ENCODE peak calls at places on chromosome 5, in four cellular contexts. T is body of pancreas, V is IMR-90, L is lower leg skin. Q is an unnamed sample.

GRCh38 chr5:434443-435146 is 8.4 kb upstream of the EXOC3 start:
- DNase-seq in T (no peak), V (no peak), L (no peak), Q (peak; percentile 55)

GRCh38 chr5:93395891-93396465 is 185.0 kb downstream of the NR2F1-AS1 start:
- DNase-seq in T (no peak), V (peak; percentile 34), L (no peak), Q (no peak)

GRCh38 chr5:75623846-75624245 is 12.6 kb downstream of the ANKDD1B start:
- DNase-seq in T (no peak), V (peak; percentile 41), L (no peak), Q (no peak)

GRCh38 chr5:139962445-139962844 is 80.7 kb downstream of the NRG2 start:
- DNase-seq in T (no peak), V (no peak), L (no peak), Q (no peak)

GRCh38 chr5:14244721-14245518 is 101.8 kb downstream of the TRIO start:
- DNase-seq in T (no peak), V (peak; percentile 76), L (no peak), Q (no peak)

GRCh38 chr5:98205691-98206461 is 567.6 kb upstream of the RGMB start:
- DNase-seq in T (no peak), V (peak; percentile 43), L (no peak), Q (no peak)

GRCh38 chr5:169303119-169303515 is 2.2 kb upstream of the SLIT3 start:
- DNase-seq in T (no peak), V (no peak), L (no peak), Q (no peak)

GRCh38 chr5:69493235-69493925 is 790 bp downstream of the OCLN start:
- DNase-seq in T (peak; percentile 59), V (no peak), L (no peak), Q (no peak)

GRCh38 chr5:173764321-173765029 is 123.7 kb upstream of the CPEB4 start:
- DNase-seq in T (peak; percentile 83), V (peak; percentile 96), L (peak; percentile 96), Q (peak; percentile 91)

GRCh38 chr5:83957188-83957587 is 236.5 kb upstream of the HAPLN1 start:
- DNase-seq in T (no peak), V (peak; percentile 33), L (no peak), Q (no peak)

GRCh38 chr5:179264641-179265528 is 80.4 kb downstream of the ADAMTS2 start:
- DNase-seq in T (peak; percentile 8), V (no peak), L (peak; percentile 58), Q (no peak)

GRCh38 chr5:5387192-5387591 is 35.3 kb upstream of the ICE1 start:
- DNase-seq in T (no peak), V (no peak), L (no peak), Q (no peak)

GRCh38 chr5:89613222-89613956 is 730.4 kb upstream of the MEF2C start:
- DNase-seq in T (no peak), V (no peak), L (no peak), Q (no peak)

GRCh38 chr5:66854429-66854828 is 258.2 kb downstream of the MAST4 start:
- DNase-seq in T (no peak), V (no peak), L (no peak), Q (no peak)

GRCh38 chr5:95075079-95075478 is 209.8 kb downstream of the MCTP1 start:
- DNase-seq in T (no peak), V (no peak), L (no peak), Q (no peak)

GRCh38 chr5:142013734-142014495 is 1.1 kb upstream of the GNPDA1 start:
- DNase-seq in T (peak; percentile 32), V (peak; percentile 57), L (peak; percentile 87), Q (peak; percentile 77)

GRCh38 chr5:65823174-65823573 is 101.2 kb downstream of the NLN start:
- DNase-seq in T (no peak), V (peak; percentile 23), L (no peak), Q (no peak)

GRCh38 chr5:96297290-96297689 is 135.8 kb downstream of the PCSK1 start:
- DNase-seq in T (no peak), V (peak; percentile 98), L (no peak), Q (peak; percentile 64)

GRCh38 chr5:73591698-73592501 is 26.4 kb downstream of the UTP15 start:
- DNase-seq in T (no peak), V (peak; percentile 79), L (no peak), Q (no peak)

GRCh38 chr5:122501087-122501435 is 189.0 kb downstream of the SNCAIP start:
- DNase-seq in T (no peak), V (peak; percentile 33), L (no peak), Q (no peak)

GRCh38 chr5:168740055-168740820 is 161.1 kb upstream of the PANK3 start:
- DNase-seq in T (no peak), V (no peak), L (peak; percentile 83), Q (no peak)

GRCh38 chr5:100252040-100252439 is 283.1 kb upstream of the FAM174A start:
- DNase-seq in T (no peak), V (no peak), L (no peak), Q (no peak)

GRCh38 chr5:68285857-68286611 is 70.5 kb downstream of the PIK3R1 start:
- DNase-seq in T (no peak), V (peak; percentile 65), L (no peak), Q (no peak)

GRCh38 chr5:173618927-173619519 is 2.6 kb upstream of the BOD1 start:
- DNase-seq in T (peak; percentile 56), V (peak; percentile 58), L (no peak), Q (no peak)

GRCh38 chr5:170333161-170333909 is 35.8 kb upstream of the LCP2 start:
- DNase-seq in T (no peak), V (no peak), L (peak; percentile 81), Q (no peak)

GRCh38 chr5:1885777-1886633 is 3.3 kb upstream of the IRX4 start:
- DNase-seq in T (no peak), V (no peak), L (no peak), Q (no peak)

GRCh38 chr5:152405145-152405544 is at the start of gene NMUR2:
- DNase-seq in T (no peak), V (no peak), L (no peak), Q (no peak)

GRCh38 chr5:131242728-131243255 is 21.1 kb upstream of the CDC42SE2 start:
- DNase-seq in T (no peak), V (peak; percentile 97), L (no peak), Q (no peak)

GRCh38 chr5:37002176-37002751 is 125.7 kb downstream of the NIPBL start:
- DNase-seq in T (no peak), V (no peak), L (no peak), Q (no peak)

GRCh38 chr5:149561848-149562247 is 10.6 kb upstream of the CSNK1A1 start:
- DNase-seq in T (no peak), V (peak; percentile 98), L (no peak), Q (no peak)

GRCh38 chr5:31706186-31706585 is 67.3 kb downstream of the PDZD2 start:
- DNase-seq in T (no peak), V (no peak), L (no peak), Q (no peak)

GRCh38 chr5:72523960-72524582 is 16.9 kb upstream of the ZNF366 start:
- DNase-seq in T (no peak), V (peak; percentile 88), L (no peak), Q (no peak)

DNA sequence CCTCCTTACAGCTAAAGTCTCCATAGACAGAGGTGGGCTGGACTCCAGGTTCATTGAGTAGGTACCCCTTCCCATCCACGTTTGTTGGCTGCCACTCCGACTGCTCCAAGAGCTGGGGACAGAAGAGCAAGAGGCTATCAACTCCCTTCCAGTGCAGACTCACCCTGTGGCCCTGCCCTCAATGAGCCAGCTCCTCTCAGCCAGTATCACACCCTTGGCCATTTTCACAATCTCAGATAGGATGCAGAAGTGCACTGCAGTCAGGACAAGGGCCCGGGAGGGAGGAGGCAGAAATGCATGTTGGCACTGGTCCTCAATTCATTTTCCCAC is 6.2 kb downstream of the IRF1 start:
- DNase-seq in T (no peak), V (no peak), L (peak; percentile 45), Q (peak; percentile 52)
- TF ChIP-seq POLR2A in T (no peak), V (no peak), L (no peak), Q (no peak)

DNA sequence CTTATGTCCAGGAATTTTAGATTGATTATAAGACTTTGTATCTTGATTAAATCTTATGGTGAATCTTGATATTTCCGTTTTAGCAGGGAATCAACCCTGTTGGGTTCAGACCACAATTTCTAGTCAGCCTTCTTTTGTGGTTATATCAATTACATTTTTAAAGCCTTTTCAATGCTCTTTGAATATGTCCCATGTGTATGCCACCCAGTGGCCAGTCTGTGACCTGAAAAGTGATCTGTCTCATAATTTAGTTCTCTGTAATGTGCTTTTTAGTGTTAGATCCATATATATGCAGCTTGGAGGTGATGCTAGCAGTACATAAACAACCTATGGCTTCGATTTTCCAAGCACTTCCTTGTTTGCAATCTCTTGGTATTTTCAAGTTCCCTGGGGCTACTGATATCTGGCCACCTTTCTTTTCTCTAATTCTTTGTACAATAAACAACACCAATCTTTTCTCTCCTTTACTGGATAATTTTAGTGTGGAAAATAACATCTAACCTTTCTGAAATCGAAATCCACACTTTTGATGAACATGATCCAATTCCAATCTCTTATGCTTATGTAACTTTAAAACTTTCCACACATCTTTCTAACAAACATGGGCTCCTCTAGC is 28.8 kb downstream of the PDE8B start:
- DNase-seq in T (no peak), V (no peak), L (no peak), Q (no peak)
- TF ChIP-seq POLR2A in T (no peak), V (no peak), L (no peak), Q (no peak)

GRCh38 chr5:102755691-102756371 is 726 bp downstream of the PAM start:
- DNase-seq in T (peak; percentile 71), V (peak; percentile 79), L (peak; percentile 95), Q (peak; percentile 88)
- TF ChIP-seq POLR2A in T (peak; percentile 44), V (no peak), L (no peak), Q (no peak)

GRCh38 chr5:180873628-180874520 is 12.8 kb upstream of the ZFP62 start:
- DNase-seq in T (peak; percentile 51), V (peak; percentile 23), L (peak; percentile 81), Q (no peak)
- TF ChIP-seq POLR2A in T (no peak), V (no peak), L (no peak), Q (no peak)

DNA sequence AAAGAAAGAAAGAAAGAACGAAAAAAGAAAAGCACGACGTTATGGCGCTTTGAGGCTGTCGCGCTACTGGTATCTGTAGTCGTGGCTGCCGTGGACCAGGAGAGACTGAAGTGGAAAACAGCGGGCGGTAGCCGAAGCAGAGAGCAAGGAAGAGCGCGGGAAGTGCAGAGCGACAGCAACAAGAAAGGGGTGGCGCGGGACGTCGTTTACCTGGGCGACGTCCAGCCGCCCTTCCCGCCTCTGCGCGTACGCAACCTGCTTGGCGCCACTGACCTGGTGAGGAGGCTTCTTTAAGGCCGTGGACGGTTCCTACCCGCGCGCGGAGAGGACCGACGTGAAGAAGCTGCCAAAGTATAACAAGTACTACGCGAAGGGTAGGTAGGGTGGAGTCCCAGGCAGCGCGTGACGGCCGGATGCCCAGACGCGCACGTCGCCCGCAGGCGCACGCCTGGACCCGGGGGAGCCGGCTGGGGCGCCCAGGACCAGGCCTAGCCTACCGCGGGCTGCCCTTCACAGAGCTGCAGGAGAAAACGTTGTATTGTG is 15.4 kb downstream of the CCL28 start:
- DNase-seq in T (peak; percentile 61), V (no peak), L (peak; percentile 91), Q (peak; percentile 64)
- TF ChIP-seq POLR2A in T (peak; percentile 48), V (no peak), L (no peak), Q (no peak)

Q was measured in sigmoid colon.